ENCODE peak calls at places on chromosomes 2 and 18, in five cellular contexts. N is GM12878, S is HepG2, Q is HEK293T, L is H1. J is an unnamed sample.

GRCh38 chr2:7440985-7441384 is 523.8 kb downstream of the RNF144A start:
- DNase-seq in N (no peak), S (no peak), Q (no peak), L (no peak), J (no peak)

GRCh38 chr2:88210132-88211004 is 40.2 kb downstream of the THNSL2 start:
- DNase-seq in N (no peak), S (peak), Q (no peak), L (no peak), J (no peak)

GRCh38 chr2:20953146-20953824 is 90.6 kb downstream of the APOB start:
- DNase-seq in N (no peak), S (no peak), Q (no peak), L (no peak), J (no peak)

GRCh38 chr2:150480241-150480640 is 7.2 kb downstream of the RND3 start:
- DNase-seq in N (no peak), S (no peak), Q (no peak), L (no peak), J (no peak)

GRCh38 chr2:64234785-64235184 is 90.6 kb upstream of the PELI1 start:
- DNase-seq in N (no peak), S (no peak), Q (no peak), L (no peak), J (no peak)

GRCh38 chr2:120175000-120175581 is 48.1 kb downstream of the TMEM185B start:
- DNase-seq in N (no peak), S (peak), Q (peak), L (no peak), J (peak)

GRCh38 chr18:65608471-65608870 is 142.3 kb upstream of the CDH7 start:
- DNase-seq in N (no peak), S (no peak), Q (no peak), L (no peak), J (no peak)

GRCh38 chr2:215967590-215968373 is 45.6 kb downstream of the MREG start:
- DNase-seq in N (no peak), S (no peak), Q (no peak), L (no peak), J (no peak)

GRCh38 chr2:49294225-49294624 is 139.9 kb upstream of the FSHR start:
- DNase-seq in N (no peak), S (no peak), Q (no peak), L (no peak), J (no peak)

GRCh38 chr2:219090900-219091299 is 30.2 kb upstream of the IHH start:
- DNase-seq in N (no peak), S (no peak), Q (no peak), L (no peak), J (no peak)

GRCh38 chr18:21686282-21687105 is 18.1 kb downstream of the ABHD3 start:
- DNase-seq in N (no peak), S (peak), Q (no peak), L (no peak), J (no peak)

GRCh38 chr2:83827618-83828017 is 631.5 kb downstream of the SUCLG1 start:
- DNase-seq in N (no peak), S (no peak), Q (no peak), L (no peak), J (no peak)

GRCh38 chr2:201858267-201858666 is 51.9 kb downstream of the CDK15 start:
- DNase-seq in N (no peak), S (no peak), Q (no peak), L (no peak), J (no peak)

GRCh38 chr2:74501335-74502071 is 2.1 kb upstream of the LBX2 start:
- DNase-seq in N (no peak), S (peak), Q (no peak), L (no peak), J (no peak)

GRCh38 chr2:79393806-79394484 is 118.9 kb upstream of the CTNNA2 start:
- DNase-seq in N (no peak), S (peak), Q (no peak), L (no peak), J (peak)

GRCh38 chr2:12107849-12108420 is 361.5 kb downstream of the LPIN1 start:
- DNase-seq in N (no peak), S (no peak), Q (no peak), L (no peak), J (no peak)

GRCh38 chr18:63992751-63993150 is 22.9 kb downstream of the SERPINB8 start:
- DNase-seq in N (no peak), S (no peak), Q (no peak), L (no peak), J (no peak)

GRCh38 chr2:99571609-99572344 is 82.0 kb upstream of the REV1 start:
- DNase-seq in N (no peak), S (no peak), Q (no peak), L (no peak), J (no peak)

GRCh38 chr2:230666885-230667712 is 45.5 kb upstream of the CAB39 start:
- DNase-seq in N (no peak), S (no peak), Q (no peak), L (no peak), J (peak)

GRCh38 chr2:99974275-99974674 is 168.1 kb downstream of the AFF3 start:
- DNase-seq in N (no peak), S (no peak), Q (peak), L (no peak), J (no peak)

GRCh38 chr2:106638609-106639008 is 151.4 kb downstream of the CD8B2 start:
- DNase-seq in N (no peak), S (no peak), Q (no peak), L (no peak), J (no peak)

GRCh38 chr2:214376631-214377624 is 33.9 kb upstream of the VWC2L start:
- DNase-seq in N (no peak), S (no peak), Q (no peak), L (no peak), J (no peak)

GRCh38 chr2:155250800-155251199 is 552.3 kb downstream of the KCNJ3 start:
- DNase-seq in N (no peak), S (peak), Q (peak), L (no peak), J (peak)

GRCh38 chr2:11807156-11808015 is 61.0 kb downstream of the LPIN1 start:
- DNase-seq in N (no peak), S (no peak), Q (no peak), L (no peak), J (no peak)

GRCh38 chr2:20491739-20492531 is 45.1 kb downstream of the RHOB start:
- DNase-seq in N (no peak), S (peak), Q (no peak), L (no peak), J (no peak)

GRCh38 chr2:15432642-15433261 is 128.4 kb downstream of the NBAS start:
- DNase-seq in N (no peak), S (no peak), Q (no peak), L (no peak), J (no peak)

GRCh38 chr18:9612215-9612830 is 2.0 kb downstream of the PPP4R1 start:
- DNase-seq in N (no peak), S (peak), Q (peak), L (no peak), J (no peak)

GRCh38 chr2:56014075-56014730 is 90.6 kb upstream of the EFEMP1 start:
- DNase-seq in N (no peak), S (no peak), Q (no peak), L (no peak), J (no peak)

GRCh38 chr18:21004721-21005120 is 106.9 kb downstream of the ROCK1 start:
- DNase-seq in N (no peak), S (no peak), Q (no peak), L (no peak), J (no peak)

GRCh38 chr18:44153976-44154375 is 526.7 kb upstream of the SETBP1 start:
- DNase-seq in N (no peak), S (no peak), Q (no peak), L (no peak), J (no peak)

GRCh38 chr2:32805104-32806095 is 141.4 kb upstream of the LTBP1 start:
- DNase-seq in N (no peak), S (peak), Q (no peak), L (no peak), J (no peak)

GRCh38 chr2:174614261-174614660 is 16.7 kb upstream of the WIPF1 start:
- DNase-seq in N (no peak), S (no peak), Q (no peak), L (no peak), J (no peak)

GRCh38 chr2:174618179-174618578 is 20.6 kb upstream of the WIPF1 start:
- DNase-seq in N (no peak), S (no peak), Q (no peak), L (no peak), J (no peak)

GRCh38 chr2:174615951-174616436 is 18.4 kb upstream of the WIPF1 start:
- DNase-seq in N (no peak), S (no peak), Q (no peak), L (no peak), J (no peak)

GRCh38 chr2:174617713-174618112 is 20.1 kb upstream of the WIPF1 start:
- DNase-seq in N (no peak), S (no peak), Q (no peak), L (no peak), J (no peak)

DNA sequence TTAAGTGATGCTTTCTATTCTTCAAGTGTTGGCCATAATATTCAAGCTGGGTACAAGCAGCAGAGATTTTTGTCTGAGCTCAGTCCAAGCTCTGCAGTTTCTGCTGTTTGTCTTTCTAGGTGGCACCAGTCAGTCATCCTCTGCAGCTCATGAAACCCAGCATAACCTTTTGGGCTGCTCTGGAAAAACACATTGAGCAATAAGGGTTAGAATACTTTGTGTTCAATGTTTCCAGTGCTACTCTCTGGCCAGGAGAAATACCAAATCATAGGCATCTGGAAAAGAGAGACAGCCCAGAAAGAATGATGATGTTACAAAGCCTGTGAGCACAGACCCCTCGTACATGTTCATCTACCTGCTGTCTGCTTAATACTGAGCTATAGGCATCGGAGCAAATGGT is 19.5 kb upstream of the WIPF1 start:
- DNase-seq in N (no peak), S (peak), Q (no peak), L (no peak), J (no peak)
- TF ChIP-seq SUZ12 in N (no peak), S (no peak), Q (no peak), L (no peak), J (no peak)

GRCh38 chr2:36613801-36614200 is 15.8 kb upstream of the FEZ2 start:
- DNase-seq in N (no peak), S (no peak), Q (no peak), L (no peak), J (no peak)
- TF ChIP-seq SUZ12 in N (no peak), S (no peak), Q (no peak), L (no peak), J (no peak)

GRCh38 chr18:79927597-79928562 is 23.6 kb downstream of the SLC66A2 start:
- DNase-seq in N (no peak), S (no peak), Q (no peak), L (peak), J (no peak)
- TF ChIP-seq SUZ12 in N (no peak), S (no peak), Q (no peak), L (no peak), J (no peak)

DNA sequence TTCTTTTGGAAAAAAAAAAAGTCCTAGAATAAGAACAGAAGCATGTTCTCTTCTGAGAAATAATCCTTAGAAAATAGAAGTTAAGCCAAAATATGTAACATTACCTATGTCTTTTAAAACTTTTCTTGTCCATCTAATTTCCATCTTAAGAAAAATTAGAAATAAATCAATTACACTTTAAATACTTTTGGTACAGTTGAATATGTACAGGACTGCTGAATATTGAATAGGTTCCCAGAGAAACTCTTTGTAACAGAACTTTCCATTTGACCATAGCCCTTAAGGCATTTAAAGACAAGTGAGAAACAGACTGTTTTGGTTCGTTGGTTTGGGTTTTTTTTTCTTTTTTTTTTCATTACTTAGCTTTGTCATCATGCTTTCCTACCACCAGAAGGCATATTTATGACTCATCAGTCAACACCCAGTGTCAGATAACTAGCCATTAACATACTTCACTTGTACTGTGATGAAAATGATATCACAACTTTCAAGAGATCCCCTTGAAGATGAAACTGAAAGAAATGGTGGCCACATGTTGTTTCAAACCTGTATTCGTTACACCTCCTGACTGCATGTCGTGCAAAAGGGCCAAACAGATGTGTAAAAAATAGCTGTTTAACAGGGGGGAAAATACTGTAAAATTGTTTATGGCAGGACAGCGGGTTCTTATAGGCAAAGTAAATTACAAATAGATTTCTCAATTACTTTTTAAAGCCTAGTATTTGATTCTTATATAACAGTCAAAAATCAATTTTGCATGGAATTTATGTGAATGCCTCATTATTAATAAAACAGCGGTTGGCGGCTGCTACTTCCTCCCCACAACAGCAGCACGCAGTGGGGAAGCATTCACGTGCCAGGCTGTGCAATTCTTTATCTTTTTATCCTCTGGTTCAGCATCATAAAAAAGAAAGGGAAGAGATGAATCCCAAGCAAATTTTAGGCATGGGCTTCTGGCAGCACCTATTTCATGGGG is 280.7 kb upstream of the HNRNPA3 start:
- DNase-seq in N (peak), S (no peak), Q (peak), L (no peak), J (no peak)
- TF ChIP-seq SUZ12 in N (no peak), S (no peak), Q (no peak), L (no peak), J (no peak)

DNA sequence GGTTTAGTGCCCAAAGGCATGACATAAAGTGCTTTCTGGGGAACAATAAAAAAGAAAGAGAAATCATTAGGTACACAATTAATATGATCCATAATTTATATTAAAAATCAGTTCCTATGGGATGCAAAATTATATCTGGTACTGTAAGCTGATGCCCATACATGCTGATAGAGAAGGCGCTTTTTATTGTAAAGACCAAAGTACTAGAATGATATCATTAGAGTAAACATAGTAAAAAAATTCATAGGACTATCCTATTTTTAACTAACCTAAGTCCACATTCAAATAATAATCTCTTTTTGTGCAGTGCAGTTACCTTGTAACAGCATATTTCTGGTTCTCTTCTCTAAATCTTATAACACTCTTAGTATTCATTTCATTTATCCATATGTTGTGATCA is 252.2 kb downstream of the ASXL3 start:
- DNase-seq in N (no peak), S (no peak), Q (no peak), L (no peak), J (no peak)
- TF ChIP-seq SUZ12 in N (no peak), S (no peak), Q (no peak), L (no peak), J (no peak)

GRCh38 chr2:145068509-145068908 is 548.6 kb upstream of the ZEB2 start:
- DNase-seq in N (no peak), S (no peak), Q (no peak), L (no peak), J (no peak)
- TF ChIP-seq SUZ12 in N (no peak), S (no peak), Q (no peak), L (no peak), J (no peak)

GRCh38 chr2:239630618-239631286 is 229.9 kb upstream of the HDAC4 start:
- DNase-seq in N (no peak), S (no peak), Q (no peak), L (no peak), J (no peak)
- TF ChIP-seq SUZ12 in N (no peak), S (no peak), Q (no peak), L (no peak), J (no peak)

DNA sequence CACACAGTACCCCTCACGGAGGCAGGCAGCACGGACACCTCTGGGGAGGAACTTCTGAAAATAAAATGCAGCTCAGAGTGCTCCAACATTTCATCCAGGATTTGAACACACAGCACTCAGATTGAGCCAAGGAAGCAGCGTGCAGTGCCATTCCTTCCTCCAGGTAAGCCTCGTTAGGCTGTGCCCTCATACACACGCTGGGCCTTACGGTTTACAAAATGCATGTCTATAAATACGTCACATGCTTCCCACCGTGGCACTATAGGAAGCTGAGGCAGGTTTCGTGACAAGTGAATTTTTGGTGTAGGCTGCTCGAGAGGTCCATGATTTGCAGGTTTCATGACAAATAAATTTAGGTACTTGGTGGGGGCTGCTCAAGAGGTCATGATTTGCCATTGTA is 131.2 kb downstream of the MYT1L start:
- DNase-seq in N (no peak), S (no peak), Q (no peak), L (no peak), J (no peak)
- TF ChIP-seq SUZ12 in N (no peak), S (no peak), Q (no peak), L (no peak), J (no peak)